ENCODE peak calls at places on chromosomes 11 and 22, in five cellular contexts. B is prostate gland, H is MCF 10A, K is bronchial epithelial cell, G is psoas muscle. Y is an unnamed sample.

GRCh38 chr22:25062378-25063095 is 110.0 kb downstream of the KIAA1671 start:
- DNase-seq in K (no peak), G (peak), B (no peak), H (no peak), Y (no peak)

GRCh38 chr11:113526521-113526920 is 51.3 kb upstream of the DRD2 start:
- DNase-seq in K (peak), B (no peak), G (no peak), H (no peak), Y (no peak)

GRCh38 chr11:82989628-82990404 is 81.9 kb downstream of the RAB30 start:
- DNase-seq in H (no peak), G (no peak), K (no peak), B (no peak), Y (no peak)

GRCh38 chr11:811446-812245 is 1.9 kb downstream of the RPLP2 start:
- DNase-seq in K (no peak), G (no peak), H (peak), B (no peak), Y (no peak)

GRCh38 chr11:97107604-97108003 is 717.8 kb downstream of the JRKL start:
- DNase-seq in K (no peak), G (no peak), H (no peak), B (no peak), Y (no peak)

GRCh38 chr11:20501971-20502370 is 97.4 kb upstream of the SLC6A5 start:
- DNase-seq in K (no peak), H (no peak), G (no peak), B (no peak), Y (no peak)

GRCh38 chr11:11960687-11961086 is 47.7 kb downstream of the DKK3 start:
- DNase-seq in H (no peak), B (no peak), G (no peak), K (no peak), Y (no peak)

GRCh38 chr11:117859061-117859460 is 17.4 kb downstream of the FXYD6 start:
- DNase-seq in B (no peak), H (no peak), G (no peak), K (no peak), Y (peak)

GRCh38 chr11:82682003-82682751 is 51.5 kb downstream of the FAM181B start:
- DNase-seq in H (peak), K (peak), B (peak), G (no peak), Y (no peak)

GRCh38 chr11:94876645-94877445 is 96.5 kb downstream of the CWC15 start:
- DNase-seq in K (peak), H (peak), G (peak), B (peak), Y (no peak)

GRCh38 chr11:37597776-37598175 is 999.7 kb upstream of the RAG2 start:
- DNase-seq in G (no peak), H (no peak), K (no peak), B (no peak), Y (no peak)

GRCh38 chr11:43927925-43928707 is 14.3 kb upstream of the C11orf96 start:
- DNase-seq in H (no peak), G (no peak), K (no peak), B (no peak), Y (no peak)

GRCh38 chr11:116651757-116652237 is 121.0 kb downstream of the BUD13 start:
- DNase-seq in B (no peak), K (no peak), H (no peak), G (no peak), Y (no peak)

GRCh38 chr22:20080445-20080775 is 369 bp downstream of the DGCR8 start:
- DNase-seq in B (peak), K (peak), H (peak), G (peak), Y (peak)

GRCh38 chr22:45553333-45554039 is 50.8 kb downstream of the FBLN1 start:
- DNase-seq in K (peak), H (peak), G (peak), B (peak), Y (peak)

GRCh38 chr11:61602775-61603569 is 22.1 kb upstream of the SYT7 start:
- DNase-seq in G (peak), H (peak), B (no peak), K (peak), Y (peak)

GRCh38 chr22:46295277-46295971 is 1.2 kb upstream of the GTSE1 start:
- DNase-seq in K (no peak), B (no peak), H (no peak), G (no peak), Y (no peak)

GRCh38 chr11:96278039-96278897 is 64.7 kb downstream of the MAML2 start:
- DNase-seq in K (peak), H (peak), B (no peak), G (no peak), Y (no peak)

GRCh38 chr11:72446929-72447753 is 12.8 kb upstream of the CLPB start:
- DNase-seq in K (peak), B (peak), H (peak), G (no peak), Y (no peak)

GRCh38 chr11:35165416-35166368 is 26.7 kb downstream of the CD44 start:
- DNase-seq in K (peak), G (no peak), B (no peak), H (peak), Y (peak)

GRCh38 chr11:57458410-57459111 is 1.8 kb upstream of the RTN4RL2 start:
- DNase-seq in B (no peak), G (peak), H (peak), K (no peak), Y (peak)

GRCh38 chr11:111720801-111721494 is 45.2 kb downstream of the PPP2R1B start:
- DNase-seq in B (no peak), K (no peak), H (no peak), G (no peak), Y (no peak)

GRCh38 chr11:103893366-103893765 is 143.1 kb upstream of the DDI1 start:
- DNase-seq in B (no peak), K (no peak), G (no peak), H (no peak), Y (no peak)

GRCh38 chr22:20247608-20248171 is 20.4 kb downstream of the RTN4R start:
- DNase-seq in K (no peak), H (no peak), G (no peak), B (no peak), Y (no peak)

GRCh38 chr22:46350111-46350510 is 14.6 kb downstream of the TRMU start:
- DNase-seq in B (no peak), K (no peak), H (no peak), G (no peak), Y (no peak)

GRCh38 chr11:75768909-75769771 is 562 bp downstream of the DGAT2 start:
- DNase-seq in K (no peak), H (no peak), G (peak), B (peak), Y (no peak)

GRCh38 chr11:65912840-65913239 is 6.0 kb downstream of the C11orf68 start:
- DNase-seq in H (peak), K (peak), B (no peak), G (no peak), Y (no peak)

GRCh38 chr11:114233755-114234154 is 62.4 kb upstream of the NNMT start:
- DNase-seq in B (no peak), H (no peak), G (no peak), K (peak), Y (no peak)

GRCh38 chr22:29217827-29218757 is 12.4 kb downstream of the EMID1 start:
- DNase-seq in K (no peak), H (no peak), G (peak), B (no peak), Y (no peak)

GRCh38 chr11:3992964-3993363 is 101.6 kb upstream of the RRM1 start:
- DNase-seq in H (no peak), B (no peak), K (no peak), G (no peak), Y (no peak)

GRCh38 chr11:93267383-93267782 is 63.2 kb upstream of the DEUP1 start:
- DNase-seq in G (no peak), H (peak), K (no peak), B (no peak), Y (no peak)

GRCh38 chr22:48891688-48892380 is 935.8 kb downstream of the BRD1 start:
- DNase-seq in B (no peak), K (no peak), H (no peak), G (peak), Y (peak)

GRCh38 chr22:22073769-22074561 is 91.4 kb upstream of the TOP3B start:
- DNase-seq in B (no peak), H (no peak), K (no peak), G (no peak), Y (no peak)

GRCh38 chr11:47914743-47915142 is 65.6 kb upstream of the PTPRJ start:
- DNase-seq in H (no peak), B (no peak), G (no peak), K (no peak), Y (no peak)

GRCh38 chr22:37472418-37473006 is 13.7 kb downstream of the MFNG start:
- DNase-seq in G (no peak), K (peak), B (no peak), H (peak), Y (peak)
- TF ChIP-seq CTCF in G (no peak), K (peak), B (peak), H (peak), Y (peak)

DNA sequence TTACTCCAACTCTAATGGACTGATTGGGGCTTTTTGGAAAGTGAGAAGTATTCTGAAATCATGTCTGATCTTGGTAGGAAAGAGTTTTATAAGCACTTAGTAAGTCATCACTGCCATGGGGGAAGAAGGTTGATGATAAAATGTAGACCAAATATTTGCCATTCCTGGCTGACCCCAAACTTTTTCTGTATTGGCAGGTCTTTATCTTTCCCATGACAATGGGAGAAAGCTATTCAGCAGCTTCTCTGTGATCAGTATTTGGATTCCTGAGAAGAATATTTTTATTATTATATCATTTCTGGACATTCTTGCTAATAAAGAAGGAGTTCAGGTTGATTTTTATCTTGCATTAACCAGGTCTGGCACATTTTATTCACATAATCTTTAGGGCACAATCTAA is 47.4 kb upstream of the BLID start:
- DNase-seq in G (no peak), K (no peak), B (no peak), H (no peak), Y (no peak)
- TF ChIP-seq CTCF in G (no peak), K (no peak), B (no peak), H (no peak), Y (no peak)

GRCh38 chr11:8758619-8759169 is 76.1 kb downstream of the RPL27A start:
- DNase-seq in G (no peak), H (no peak), K (no peak), B (no peak), Y (no peak)
- TF ChIP-seq CTCF in G (no peak), H (no peak), K (no peak), B (no peak), Y (no peak)

DNA sequence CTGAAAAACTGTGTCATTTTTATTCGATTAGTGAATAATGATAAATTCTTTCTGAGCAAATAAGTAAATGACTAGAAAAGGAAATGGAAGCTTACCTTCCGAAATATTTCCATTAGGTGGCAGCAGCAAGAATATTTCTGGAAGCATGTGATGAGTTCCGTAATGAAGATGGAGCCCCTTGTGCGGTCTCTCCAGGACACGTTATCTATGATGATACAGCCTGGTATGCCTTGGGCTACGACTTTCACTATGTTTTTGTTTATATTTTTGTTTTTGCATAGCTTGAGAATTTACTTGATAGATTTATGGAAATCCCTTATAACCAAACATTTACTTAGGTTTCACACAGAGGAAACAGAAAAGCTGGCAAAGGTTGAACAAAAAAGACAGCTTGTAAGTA is 25.7 kb downstream of the CASP5 start:
- DNase-seq in H (no peak), B (no peak), G (no peak), K (peak), Y (no peak)
- TF ChIP-seq CTCF in H (peak), B (no peak), G (no peak), K (no peak), Y (no peak)

GRCh38 chr11:2931771-2932738 is 2.8 kb upstream of the PHLDA2 start:
- DNase-seq in H (no peak), B (no peak), G (peak), K (no peak), Y (no peak)
- TF ChIP-seq CTCF in H (no peak), B (no peak), G (no peak), K (no peak), Y (no peak)

GRCh38 chr22:27682438-27682837 is 119.1 kb downstream of the MN1 start:
- DNase-seq in B (no peak), K (no peak), H (no peak), G (no peak), Y (no peak)
- TF ChIP-seq CTCF in B (no peak), K (peak), H (no peak), G (peak), Y (no peak)

GRCh38 chr22:38298312-38299000 is 18.8 kb downstream of the CSNK1E start:
- DNase-seq in K (peak), H (peak), B (no peak), G (peak), Y (no peak)
- TF ChIP-seq CTCF in K (peak), H (peak), B (no peak), G (peak), Y (no peak)

DNA sequence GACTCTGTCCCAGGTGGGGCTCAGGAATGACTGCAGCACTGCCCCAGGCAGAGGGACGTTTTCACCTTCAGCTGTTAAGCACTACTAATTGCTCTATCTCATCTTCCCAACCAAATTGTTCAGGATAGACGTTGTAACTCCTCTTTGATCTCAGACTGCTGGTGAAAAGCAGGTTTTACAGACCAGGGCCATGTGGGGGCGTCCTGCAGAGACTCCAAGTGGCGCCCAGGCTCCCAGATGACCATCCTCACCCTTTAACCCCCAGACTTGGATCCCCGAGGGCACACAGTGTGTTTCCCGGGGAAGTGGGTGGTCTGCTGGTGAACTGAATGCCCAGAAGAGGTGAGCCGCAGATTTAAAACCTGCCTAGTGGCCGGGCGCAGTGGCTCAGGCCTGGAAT is 23.9 kb downstream of the FADD start:
- DNase-seq in K (no peak), G (no peak), H (peak), B (no peak), Y (no peak)
- TF ChIP-seq CTCF in K (no peak), G (no peak), H (peak), B (no peak), Y (no peak)

DNA sequence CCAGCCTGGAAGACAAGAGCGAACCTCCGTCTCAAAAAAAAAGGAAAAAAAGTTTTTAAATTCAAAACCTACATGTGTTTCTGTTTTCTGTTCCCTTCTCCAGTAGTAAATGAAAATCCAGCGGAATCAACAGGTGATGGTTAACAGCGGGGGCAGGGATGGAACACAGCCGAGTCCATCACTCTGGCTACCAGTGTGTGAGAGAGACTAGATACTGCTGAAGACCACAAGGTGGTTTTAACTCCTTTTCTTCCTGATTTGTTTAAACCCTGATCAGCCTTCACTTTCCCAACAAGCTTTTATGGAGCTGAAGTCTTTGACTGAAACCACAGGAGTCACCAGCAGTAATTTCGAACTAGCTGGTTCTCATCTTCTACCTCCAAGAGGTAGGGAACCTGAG is 3.6 kb upstream of the ARHGAP32 start:
- DNase-seq in G (no peak), K (no peak), B (no peak), H (no peak), Y (no peak)
- TF ChIP-seq CTCF in G (no peak), K (no peak), B (no peak), H (no peak), Y (no peak)

DNA sequence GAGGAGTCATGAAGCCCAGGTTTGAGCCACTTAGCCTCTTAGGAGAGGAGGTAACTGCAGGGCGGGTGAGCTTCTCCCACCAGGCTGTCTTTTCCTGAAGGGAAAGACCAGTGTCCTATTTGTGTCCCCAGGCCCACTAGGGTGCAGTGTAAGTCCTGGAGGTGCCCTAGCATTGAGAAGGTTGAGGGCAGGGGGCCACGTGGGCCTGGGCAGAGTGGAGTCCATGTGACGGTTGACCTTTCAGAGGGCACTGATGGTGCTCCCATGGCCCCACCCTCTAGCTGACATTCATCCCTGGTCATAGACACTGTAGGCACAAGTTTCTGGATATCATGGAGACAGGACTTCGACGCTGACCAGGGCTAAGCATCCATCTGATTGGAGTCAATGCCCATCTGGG is 44.1 kb upstream of the TP53I11 start:
- DNase-seq in B (no peak), H (no peak), G (no peak), K (no peak), Y (no peak)
- TF ChIP-seq CTCF in B (no peak), H (no peak), G (no peak), K (no peak), Y (no peak)